ENCODE peak calls at places on chromosomes 12 and 14, in five cellular contexts. N is T-helper 17 cell; O is NCI-H187; Q is stomach; A is stimulated activated CD8-positive, alpha-beta memory T cell treated with anti-CD3 and anti-CD28 coated beads, Interleukin-4, amount 100 ng/mL, for 1 hour. P is an unnamed sample.

GRCh38 chr12:67541625-67541991 is 106.9 kb upstream of the DYRK2 start:
- DNase-seq in N (no peak), O (peak), Q (peak), A (no peak), P (no peak)

GRCh38 chr14:49586673-49587460 is 687 bp upstream of the RPS29 start:
- DNase-seq in Q (no peak), O (peak), A (no peak), N (peak), P (no peak)

GRCh38 chr12:79688376-79689040 is 2.3 kb downstream of the PAWR start:
- DNase-seq in O (no peak), Q (no peak), A (no peak), N (no peak), P (no peak)

GRCh38 chr12:75856228-75856627 is 175.3 kb downstream of the PHLDA1 start:
- DNase-seq in O (no peak), A (no peak), Q (no peak), N (no peak), P (no peak)

GRCh38 chr12:1661553-1662335 is 29.1 kb upstream of the ADIPOR2 start:
- DNase-seq in O (peak), Q (peak), A (peak), N (peak), P (peak)

GRCh38 chr12:52659395-52659794 is 7.4 kb upstream of the KRT2 start:
- DNase-seq in O (no peak), A (no peak), Q (no peak), N (no peak), P (no peak)

GRCh38 chr12:93415723-93416464 is 25.9 kb downstream of the UBE2N start:
- DNase-seq in A (no peak), N (no peak), Q (no peak), O (no peak), P (no peak)

GRCh38 chr12:50057000-50057841 is at the start of gene ASIC1:
- DNase-seq in Q (peak), N (peak), O (peak), A (no peak), P (no peak)

GRCh38 chr12:118979763-118980406 is 1.5 kb upstream of the SRRM4 start:
- DNase-seq in Q (peak), O (peak), A (no peak), N (no peak), P (no peak)

GRCh38 chr12:67690656-67691055 is 42.1 kb downstream of the DYRK2 start:
- DNase-seq in N (no peak), A (no peak), O (no peak), Q (no peak), P (no peak)

GRCh38 chr14:70935135-70935534 is 27.9 kb downstream of the PCNX1 start:
- DNase-seq in O (no peak), A (no peak), Q (no peak), N (no peak), P (no peak)

GRCh38 chr12:61357496-61357895 is 902.7 kb upstream of the USP15 start:
- DNase-seq in Q (no peak), O (no peak), N (no peak), A (no peak), P (no peak)

GRCh38 chr12:71216725-71217579 is 59.2 kb upstream of the TSPAN8 start:
- DNase-seq in N (no peak), O (peak), Q (peak), A (no peak), P (no peak)

GRCh38 chr12:120670667-120671066 is 16.3 kb upstream of the MLEC start:
- DNase-seq in N (no peak), A (no peak), O (no peak), Q (no peak), P (no peak)

GRCh38 chr12:52209321-52209720 is 17.5 kb upstream of the KRT80 start:
- DNase-seq in Q (no peak), O (no peak), A (no peak), N (no peak), P (no peak)

GRCh38 chr14:53509845-53510244 is 356.7 kb upstream of the DDHD1 start:
- DNase-seq in A (no peak), N (no peak), Q (no peak), O (no peak), P (no peak)

GRCh38 chr12:128543493-128543892 is 276.5 kb downstream of the TMEM132C start:
- DNase-seq in Q (no peak), A (no peak), N (no peak), O (no peak), P (no peak)

GRCh38 chr14:106622200-106622745 is 1095.9 kb downstream of the TMEM121 start:
- DNase-seq in N (no peak), O (no peak), Q (no peak), A (no peak), P (no peak)

GRCh38 chr12:68334136-68334535 is 2.0 kb upstream of the MDM1 start:
- DNase-seq in N (no peak), A (no peak), O (no peak), Q (no peak), P (no peak)

GRCh38 chr12:70644836-70645235 is 7.6 kb upstream of the PTPRB start:
- DNase-seq in O (no peak), A (no peak), N (no peak), Q (no peak), P (no peak)

GRCh38 chr12:100184549-100184948 is 16.1 kb upstream of the ACTR6 start:
- DNase-seq in A (no peak), Q (no peak), N (no peak), O (no peak), P (no peak)

P was measured in esophagus squamous epithelium.